ENCODE peak calls at places on chromosomes 5 and 9, in four cellular contexts. One of them, this sample, is unnamed.

GRCh38 chr5:180613188-180613587 is 21.9 kb upstream of the SCGB3A1 start:
- DNase-seq in K562: no peak
- DNase-seq in HepG2: no peak
- DNase-seq in GM12878: no peak
- DNase-seq in this sample: no peak

GRCh38 chr5:177992466-177992865 is 3.6 kb downstream of the PROP1 start:
- DNase-seq in K562: no peak
- DNase-seq in HepG2: no peak
- DNase-seq in GM12878: no peak
- DNase-seq in this sample: no peak

GRCh38 chr5:168118042-168118668 is 173.3 kb upstream of the WWC1 start:
- DNase-seq in K562: no peak
- DNase-seq in HepG2: no peak
- DNase-seq in GM12878: no peak
- DNase-seq in this sample: peak; percentile 42

GRCh38 chr5:92674322-92674721 is 906.7 kb downstream of the NR2F1-AS1 start:
- DNase-seq in K562: no peak
- DNase-seq in HepG2: no peak
- DNase-seq in GM12878: no peak
- DNase-seq in this sample: no peak

GRCh38 chr9:83034026-83034425 is 28.9 kb downstream of the RASEF start:
- DNase-seq in K562: no peak
- DNase-seq in HepG2: no peak
- DNase-seq in GM12878: no peak
- DNase-seq in this sample: no peak

GRCh38 chr5:127299678-127300077 is 9.1 kb downstream of the MEGF10 start:
- DNase-seq in K562: no peak
- DNase-seq in HepG2: no peak
- DNase-seq in GM12878: no peak
- DNase-seq in this sample: no peak

GRCh38 chr5:150541895-150542294 is 34.0 kb downstream of the NDST1 start:
- DNase-seq in K562: no peak
- DNase-seq in HepG2: peak; percentile 65
- DNase-seq in GM12878: no peak
- DNase-seq in this sample: no peak

GRCh38 chr9:104854613-104855012 is 73.3 kb downstream of the ABCA1 start:
- DNase-seq in K562: no peak
- DNase-seq in HepG2: peak; percentile 16
- DNase-seq in GM12878: no peak
- DNase-seq in this sample: no peak

GRCh38 chr5:158644301-158644700 is 455.4 kb downstream of the EBF1 start:
- DNase-seq in K562: no peak
- DNase-seq in HepG2: no peak
- DNase-seq in GM12878: no peak
- DNase-seq in this sample: no peak

GRCh38 chr5:136192526-136193395 is at the start of gene SMIM32:
- DNase-seq in K562: no peak
- DNase-seq in HepG2: peak; percentile 24
- DNase-seq in GM12878: no peak
- DNase-seq in this sample: peak; percentile 59

GRCh38 chr5:152560508-152561137 is 155.5 kb upstream of the NMUR2 start:
- DNase-seq in K562: peak; percentile 49
- DNase-seq in HepG2: peak; percentile 13
- DNase-seq in GM12878: no peak
- DNase-seq in this sample: peak; percentile 76

GRCh38 chr9:134378901-134379338 is 52.7 kb downstream of the RXRA start:
- DNase-seq in K562: no peak
- DNase-seq in HepG2: no peak
- DNase-seq in GM12878: no peak
- DNase-seq in this sample: no peak

GRCh38 chr5:112696786-112697185 is 40.9 kb upstream of the APC start:
- DNase-seq in K562: peak; percentile 32
- DNase-seq in HepG2: no peak
- DNase-seq in GM12878: no peak
- DNase-seq in this sample: no peak

GRCh38 chr5:32254987-32255900 is 57.5 kb downstream of the MTMR12 start:
- DNase-seq in K562: no peak
- DNase-seq in HepG2: no peak
- DNase-seq in GM12878: no peak
- DNase-seq in this sample: no peak

GRCh38 chr5:160506006-160507004 is 84.7 kb downstream of the PTTG1 start:
- DNase-seq in K562: no peak
- DNase-seq in HepG2: no peak
- DNase-seq in GM12878: no peak
- DNase-seq in this sample: peak; percentile 56

GRCh38 chr5:141783599-141784296 is 94.5 kb downstream of the PCDH1 start:
- DNase-seq in K562: no peak
- DNase-seq in HepG2: no peak
- DNase-seq in GM12878: no peak
- DNase-seq in this sample: peak; percentile 48

GRCh38 chr5:88667187-88668141 is 215.5 kb downstream of the MEF2C start:
- DNase-seq in K562: no peak
- DNase-seq in HepG2: no peak
- DNase-seq in GM12878: no peak
- DNase-seq in this sample: no peak

GRCh38 chr5:40503438-40503837 is 176.3 kb upstream of the PTGER4 start:
- DNase-seq in K562: no peak
- DNase-seq in HepG2: no peak
- DNase-seq in GM12878: no peak
- DNase-seq in this sample: no peak

GRCh38 chr5:179119415-179120170 is 59.4 kb downstream of the ZNF354C start:
- DNase-seq in K562: no peak
- DNase-seq in HepG2: no peak
- DNase-seq in GM12878: no peak
- DNase-seq in this sample: no peak

GRCh38 chr9:24487946-24488345 is 57.8 kb downstream of the IZUMO3 start:
- DNase-seq in K562: no peak
- DNase-seq in HepG2: no peak
- DNase-seq in GM12878: no peak
- DNase-seq in this sample: no peak

GRCh38 chr9:128101231-128101641 is 26.3 kb downstream of the PTGES2 start:
- DNase-seq in K562: no peak
- DNase-seq in HepG2: peak; percentile 61
- DNase-seq in GM12878: no peak
- DNase-seq in this sample: no peak

GRCh38 chr9:136605966-136606365 is 56.8 kb upstream of the EGFL7 start:
- DNase-seq in K562: no peak
- DNase-seq in HepG2: no peak
- DNase-seq in GM12878: no peak
- DNase-seq in this sample: no peak

GRCh38 chr9:84111726-84112125 is 131.1 kb downstream of the RMI1 start:
- DNase-seq in K562: no peak
- DNase-seq in HepG2: no peak
- DNase-seq in GM12878: no peak
- DNase-seq in this sample: no peak

GRCh38 chr9:17318821-17319320 is 184.0 kb downstream of the CNTLN start:
- DNase-seq in K562: no peak
- DNase-seq in HepG2: no peak
- DNase-seq in GM12878: no peak
- DNase-seq in this sample: no peak

GRCh38 chr9:69672828-69673640 is 863 bp upstream of the APBA1 start:
- DNase-seq in K562: peak; percentile 76
- DNase-seq in HepG2: peak; percentile 55
- DNase-seq in GM12878: peak; percentile 3
- DNase-seq in this sample: peak; percentile 93

GRCh38 chr5:83031391-83031790 is 45.8 kb downstream of the TMEM167A start:
- DNase-seq in K562: no peak
- DNase-seq in HepG2: no peak
- DNase-seq in GM12878: no peak
- DNase-seq in this sample: no peak

GRCh38 chr5:83034036-83034435 is 43.2 kb downstream of the TMEM167A start:
- DNase-seq in K562: no peak
- DNase-seq in HepG2: no peak
- DNase-seq in GM12878: no peak
- DNase-seq in this sample: no peak

GRCh38 chr5:83035373-83036170 is 41.6 kb downstream of the TMEM167A start:
- DNase-seq in K562: no peak
- DNase-seq in HepG2: no peak
- DNase-seq in GM12878: no peak
- DNase-seq in this sample: no peak

GRCh38 chr5:83036991-83037390 is 40.2 kb downstream of the TMEM167A start:
- DNase-seq in K562: no peak
- DNase-seq in HepG2: no peak
- DNase-seq in GM12878: no peak
- DNase-seq in this sample: no peak

DNA sequence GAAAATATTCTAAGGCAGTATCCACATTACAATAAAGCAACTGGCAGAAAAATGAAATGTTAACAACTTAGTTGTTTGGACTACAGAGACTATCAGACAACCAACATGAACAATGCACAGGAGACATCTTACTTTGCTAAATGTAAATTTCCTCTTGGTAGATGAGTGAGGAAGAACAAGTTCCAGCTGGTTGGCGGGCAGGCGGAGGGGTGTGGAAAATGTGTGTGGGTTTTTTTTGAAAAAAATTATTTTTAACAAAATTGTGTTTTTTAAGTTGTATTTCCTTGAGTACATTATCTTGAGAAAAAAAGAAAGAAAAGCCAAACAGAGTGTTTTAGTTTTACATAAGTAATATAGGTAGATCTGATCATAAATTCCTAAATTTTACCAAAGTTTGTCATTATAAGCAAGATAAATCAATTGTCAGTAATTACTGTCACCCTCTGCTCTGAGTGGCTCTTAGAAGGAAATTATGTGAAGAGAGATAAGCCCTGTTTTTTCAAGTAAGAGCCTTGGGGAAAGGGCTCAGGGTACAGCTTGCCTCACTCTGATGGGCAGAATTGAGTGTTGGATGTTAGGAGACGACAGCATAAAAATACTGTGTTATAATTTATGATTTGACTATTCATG is 42.5 kb downstream of the TMEM167A start:
- DNase-seq in K562: no peak
- DNase-seq in HepG2: no peak
- DNase-seq in GM12878: no peak
- DNase-seq in this sample: no peak
- TF ChIP-seq CREM in K562: no peak
- TF ChIP-seq CREM in HepG2: no peak
- TF ChIP-seq CREM in GM12878: no peak
- TF ChIP-seq CREM in this sample: no peak

DNA sequence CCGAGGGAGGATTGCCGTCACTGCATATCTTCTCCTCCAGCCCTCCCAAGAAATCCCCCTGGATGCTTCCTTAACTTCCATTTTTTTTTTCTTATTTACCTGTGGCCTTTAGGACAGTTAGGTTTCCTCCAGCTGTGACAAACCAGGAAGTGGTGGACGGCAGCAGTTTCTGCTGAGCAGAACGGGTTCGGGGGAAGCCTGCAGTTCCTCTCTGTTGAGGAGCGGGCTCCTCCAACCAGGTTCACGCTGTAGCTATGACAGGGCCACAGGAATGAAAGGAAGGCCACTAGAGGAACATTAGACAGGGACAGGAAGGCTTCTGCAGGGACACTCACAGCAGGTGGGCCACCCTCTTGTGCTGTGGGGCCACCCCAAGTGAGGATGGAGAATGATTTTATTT is 76.7 kb upstream of the SYK start:
- DNase-seq in K562: no peak
- DNase-seq in HepG2: no peak
- DNase-seq in GM12878: no peak
- DNase-seq in this sample: no peak
- TF ChIP-seq ETV6 in K562: no peak
- TF ChIP-seq ETV6 in HepG2: no peak
- TF ChIP-seq ETV6 in GM12878: no peak
- TF ChIP-seq ETV6 in this sample: no peak

GRCh38 chr9:110337727-110338522 is at the start of gene TXNDC8:
- DNase-seq in K562: no peak
- DNase-seq in HepG2: no peak
- DNase-seq in GM12878: no peak
- DNase-seq in this sample: no peak
- TF ChIP-seq CREM in K562: no peak
- TF ChIP-seq CREM in HepG2: no peak
- TF ChIP-seq CREM in GM12878: no peak
- TF ChIP-seq CREM in this sample: no peak

GRCh38 chr5:55969956-55970355 is 24.8 kb downstream of the IL6ST start:
- DNase-seq in K562: no peak
- DNase-seq in HepG2: no peak
- DNase-seq in GM12878: no peak
- DNase-seq in this sample: no peak
- TF ChIP-seq ETV6 in K562: no peak
- TF ChIP-seq ETV6 in HepG2: no peak
- TF ChIP-seq ETV6 in GM12878: no peak
- TF ChIP-seq ETV6 in this sample: no peak

GRCh38 chr9:121896545-121896943 is 196.6 kb downstream of the TTLL11 start:
- DNase-seq in K562: no peak
- DNase-seq in HepG2: no peak
- DNase-seq in GM12878: no peak
- DNase-seq in this sample: no peak

GRCh38 chr9:121895836-121896544 is 197.1 kb downstream of the TTLL11 start:
- DNase-seq in K562: no peak
- DNase-seq in HepG2: peak; percentile 5
- DNase-seq in GM12878: no peak
- DNase-seq in this sample: no peak

GRCh38 chr9:121893787-121894186 is 199.3 kb downstream of the TTLL11 start:
- DNase-seq in K562: no peak
- DNase-seq in HepG2: no peak
- DNase-seq in GM12878: no peak
- DNase-seq in this sample: no peak

GRCh38 chr9:121897140-121897539 is 196.0 kb downstream of the TTLL11 start:
- DNase-seq in K562: no peak
- DNase-seq in HepG2: no peak
- DNase-seq in GM12878: no peak
- DNase-seq in this sample: no peak

DNA sequence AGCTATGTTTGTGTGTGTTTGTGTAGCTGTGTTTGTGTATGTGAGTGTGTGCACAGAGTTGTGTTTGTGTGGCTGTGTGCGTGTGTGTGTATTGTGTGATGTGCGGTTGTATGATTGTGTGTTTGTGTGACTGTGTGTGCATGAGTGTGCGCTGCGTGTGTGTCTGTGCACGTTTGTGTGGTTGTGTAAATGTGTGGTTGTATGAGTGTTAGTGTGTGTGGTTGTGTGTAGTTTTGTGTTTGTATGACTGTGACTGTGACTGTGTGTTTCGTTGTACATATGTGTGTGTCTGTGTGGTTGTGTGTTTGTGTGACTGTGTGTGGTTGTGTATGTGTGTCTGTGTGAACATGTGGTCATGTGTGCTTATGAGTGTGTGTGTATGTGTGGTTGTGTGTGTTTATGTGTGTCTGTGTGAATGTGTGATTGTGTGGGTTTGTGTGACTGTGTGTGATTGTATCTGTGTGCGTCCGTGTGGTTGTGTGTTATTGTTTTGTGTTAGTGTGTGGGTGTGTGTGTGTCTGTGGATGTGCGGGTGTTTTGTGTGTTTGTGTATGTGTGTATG is 197.8 kb downstream of the TTLL11 start:
- DNase-seq in K562: no peak
- DNase-seq in HepG2: no peak
- DNase-seq in GM12878: no peak
- DNase-seq in this sample: no peak
- TF ChIP-seq CREM in K562: no peak
- TF ChIP-seq CREM in HepG2: no peak
- TF ChIP-seq CREM in GM12878: no peak
- TF ChIP-seq CREM in this sample: no peak

DNA sequence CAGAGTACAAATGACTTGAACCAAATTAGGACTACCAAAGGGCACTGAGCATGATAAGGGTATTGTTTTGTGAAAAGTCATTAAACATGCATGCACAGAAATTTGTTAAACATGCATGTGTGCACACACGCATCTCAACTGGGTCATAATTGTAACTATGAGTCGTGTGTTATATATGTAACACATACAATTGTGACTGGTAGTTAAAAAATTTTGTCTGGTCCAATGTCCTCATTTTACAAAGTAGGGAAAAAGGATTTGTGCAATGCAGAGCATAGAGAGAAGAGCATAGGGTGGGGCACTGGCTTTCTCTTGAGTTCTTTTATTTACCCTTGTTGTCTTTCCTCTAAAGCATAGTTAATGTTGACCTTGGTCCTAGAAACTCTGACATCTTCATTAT is 19.3 kb upstream of the IGFBPL1 start:
- DNase-seq in K562: no peak
- DNase-seq in HepG2: no peak
- DNase-seq in GM12878: no peak
- DNase-seq in this sample: no peak
- TF ChIP-seq ETV6 in K562: no peak
- TF ChIP-seq ETV6 in HepG2: no peak
- TF ChIP-seq ETV6 in GM12878: no peak
- TF ChIP-seq ETV6 in this sample: no peak

This sample was measured in WTC11.